ENCODE peak calls at places on chromosomes 4 and X, in nine cellular contexts. X, G, A, U, O, T, I, Q and M are unnamed samples.

GRCh38 chr4:148268835-148269234 is 173.4 kb downstream of the NR3C2 start:
- DNase-seq in X (no peak), G (no peak), A (no peak), U (no peak), O (no peak), T (no peak), I (no peak), Q (no peak), M (no peak)

GRCh38 chrX:48498374-48498809 is 10.4 kb upstream of the PORCN start:
- DNase-seq in X (peak; percentile 45), G (peak; percentile 58), A (no peak), U (no peak), O (no peak), T (no peak), I (no peak), Q (no peak), M (peak; percentile 59)

GRCh38 chrX:13120017-13120416 is 75.6 kb upstream of the FAM9C start:
- DNase-seq in X (no peak), G (peak; percentile 38), A (no peak), U (no peak), O (no peak), T (no peak), I (no peak), Q (no peak), M (peak; percentile 54)

GRCh38 chrX:40988100-40988499 is 97.1 kb upstream of the USP9X start:
- DNase-seq in X (no peak), G (no peak), A (no peak), U (no peak), O (no peak), T (no peak), I (no peak), Q (no peak), M (no peak)

GRCh38 chr4:108360857-108361820 is 192.4 kb upstream of the LEF1 start:
- DNase-seq in X (peak; percentile 69), G (no peak), A (no peak), U (no peak), O (no peak), T (no peak), I (no peak), Q (no peak), M (no peak)

GRCh38 chr4:36841583-36842326 is 402.8 kb upstream of the NWD2 start:
- DNase-seq in X (no peak), G (no peak), A (no peak), U (no peak), O (no peak), T (no peak), I (no peak), Q (peak; percentile 4), M (no peak)

GRCh38 chr4:107592518-107592917 is 127.5 kb downstream of the PAPSS1 start:
- DNase-seq in X (no peak), G (no peak), A (no peak), U (no peak), O (no peak), T (no peak), I (no peak), Q (peak; percentile 70), M (no peak)

GRCh38 chr4:6749340-6750171 is 33.0 kb upstream of the KIAA0232 start:
- DNase-seq in X (no peak), G (peak; percentile 54), A (no peak), U (peak; percentile 32), O (no peak), T (no peak), I (peak; percentile 42), Q (no peak), M (peak; percentile 58)

GRCh38 chr4:61070269-61070668 is 129.9 kb upstream of the ADGRL3 start:
- DNase-seq in X (no peak), G (no peak), A (no peak), U (no peak), O (no peak), T (no peak), I (no peak), Q (no peak), M (no peak)

GRCh38 chr4:120304801-120305200 is 238.2 kb upstream of the MAD2L1 start:
- DNase-seq in X (no peak), G (no peak), A (no peak), U (no peak), O (no peak), T (no peak), I (no peak), Q (peak; percentile 9), M (no peak)

GRCh38 chrX:43664258-43664657 is 8.2 kb downstream of the MAOA start:
- DNase-seq in X (no peak), G (no peak), A (no peak), U (no peak), O (no peak), T (no peak), I (no peak), Q (no peak), M (no peak)

GRCh38 chrX:13087322-13088154 is 43.1 kb upstream of the FAM9C start:
- DNase-seq in X (no peak), G (peak; percentile 97), A (no peak), U (peak; percentile 82), O (no peak), T (no peak), I (no peak), Q (peak; percentile 20), M (peak; percentile 87)

GRCh38 chrX:11890843-11891514 is 132.9 kb downstream of the MSL3 start:
- DNase-seq in X (no peak), G (no peak), A (no peak), U (no peak), O (peak; percentile 17), T (no peak), I (no peak), Q (no peak), M (peak; percentile 11)

GRCh38 chr4:183100827-183101226 is 1.8 kb downstream of the WWC2 start:
- DNase-seq in X (no peak), G (peak; percentile 9), A (no peak), U (no peak), O (no peak), T (no peak), I (no peak), Q (no peak), M (peak; percentile 15)

GRCh38 chrX:48648299-48648698 is 35.3 kb upstream of the WAS start:
- DNase-seq in X (peak; percentile 17), G (peak; percentile 59), A (no peak), U (peak; percentile 49), O (peak; percentile 17), T (no peak), I (no peak), Q (no peak), M (peak; percentile 61)

GRCh38 chr4:175927121-175927520 is 115.1 kb upstream of the GPM6A start:
- DNase-seq in X (no peak), G (no peak), A (no peak), U (no peak), O (no peak), T (no peak), I (no peak), Q (no peak), M (no peak)

GRCh38 chr4:140028676-140029407 is 125.1 kb downstream of the MAML3 start:
- DNase-seq in X (no peak), G (no peak), A (no peak), U (no peak), O (no peak), T (no peak), I (no peak), Q (no peak), M (no peak)

GRCh38 chr4:17066972-17067371 is 168.5 kb upstream of the LDB2 start:
- DNase-seq in X (peak; percentile 70), G (peak; percentile 54), A (no peak), U (no peak), O (no peak), T (no peak), I (peak; percentile 21), Q (no peak), M (peak; percentile 37)

GRCh38 chr4:147309434-147309833 is 171.5 kb upstream of the EDNRA start:
- DNase-seq in X (no peak), G (peak; percentile 29), A (no peak), U (no peak), O (no peak), T (no peak), I (no peak), Q (no peak), M (no peak)

GRCh38 chrX:109774706-109775105 is 41.6 kb upstream of the ACSL4 start:
- DNase-seq in X (peak; percentile 23), G (peak; percentile 14), A (no peak), U (no peak), O (no peak), T (no peak), I (no peak), Q (no peak), M (no peak)

GRCh38 chr4:120850048-120850599 is 72.4 kb downstream of the PRDM5 start:
- DNase-seq in X (peak; percentile 42), G (peak; percentile 38), A (no peak), U (no peak), O (no peak), T (no peak), I (no peak), Q (no peak), M (peak; percentile 13)

GRCh38 chrX:24498181-24498580 is 33.1 kb downstream of the PDK3 start:
- DNase-seq in X (no peak), G (no peak), A (no peak), U (peak; percentile 57), O (no peak), T (no peak), I (no peak), Q (no peak), M (peak; percentile 37)

GRCh38 chr4:1297456-1298325 is 8.0 kb downstream of the MAEA start:
- DNase-seq in X (no peak), G (no peak), A (no peak), U (no peak), O (no peak), T (no peak), I (no peak), Q (no peak), M (no peak)

GRCh38 chrX:10725071-10725470 is 104.7 kb upstream of the MID1 start:
- DNase-seq in X (no peak), G (peak; percentile 16), A (no peak), U (no peak), O (no peak), T (no peak), I (no peak), Q (no peak), M (peak; percentile 17)

GRCh38 chr4:45004847-45005565 is 278.6 kb upstream of the GNPDA2 start:
- DNase-seq in X (no peak), G (no peak), A (no peak), U (no peak), O (no peak), T (no peak), I (no peak), Q (no peak), M (no peak)

GRCh38 chrX:10197597-10198210 is 40.9 kb downstream of the CLCN4 start:
- DNase-seq in X (no peak), G (no peak), A (no peak), U (no peak), O (no peak), T (no peak), I (no peak), Q (no peak), M (no peak)